ENCODE peak calls at places on chromosomes 7 and 10, in eight cellular contexts. X is GM12865, G is fibroblast of the aortic adventitia, N is astrocyte of the cerebellum, P is tibial artery, L is prostate gland, U is fibroblast of pulmonary artery, T is hepatocyte. D is an unnamed sample.

GRCh38 chr7:23470290-23471089 is at the start of gene IGF2BP3:
- DNase-seq in G (peak), U (peak), T (peak), L (no peak), N (peak), X (peak), P (no peak), D (peak)

GRCh38 chr7:47785923-47786556 is 162.2 kb downstream of the PKD1L1 start:
- DNase-seq in U (no peak), P (no peak), N (no peak), T (no peak), G (no peak), L (no peak), X (no peak), D (no peak)

GRCh38 chr10:91162050-91162494 is 58.4 kb upstream of the PCGF5 start:
- DNase-seq in G (no peak), N (no peak), L (no peak), X (peak), P (no peak), U (peak), T (peak), D (peak)

GRCh38 chr10:116715839-116716377 is 26.5 kb downstream of the HSPA12A start:
- DNase-seq in P (no peak), L (no peak), G (no peak), X (no peak), T (no peak), N (no peak), U (no peak), D (no peak)

GRCh38 chr7:39504963-39505362 is 61.2 kb upstream of the YAE1 start:
- DNase-seq in T (peak), N (no peak), U (peak), L (no peak), X (no peak), G (peak), P (peak), D (peak)

GRCh38 chr7:24755541-24756416 is 1.5 kb downstream of the GSDME start:
- DNase-seq in N (no peak), G (no peak), T (peak), X (peak), P (no peak), U (peak), L (no peak), D (peak)

GRCh38 chr7:120554960-120555571 is 282.1 kb downstream of the KCND2 start:
- DNase-seq in P (no peak), U (peak), X (peak), T (peak), N (peak), L (no peak), G (peak), D (peak)

GRCh38 chr7:18320971-18321567 is 174.5 kb upstream of the HDAC9 start:
- DNase-seq in L (no peak), U (peak), X (peak), P (no peak), G (peak), T (peak), N (peak), D (peak)

GRCh38 chr10:87651801-87652200 is 7.9 kb upstream of the PAPSS2 start:
- DNase-seq in L (no peak), U (no peak), G (no peak), X (no peak), N (no peak), P (no peak), T (no peak), D (no peak)

GRCh38 chr10:110533149-110533548 is 34.3 kb upstream of the SMC3 start:
- DNase-seq in U (peak), X (no peak), N (no peak), L (no peak), T (no peak), P (no peak), G (no peak), D (no peak)

GRCh38 chr10:598415-599170 is 90.9 kb downstream of the DIP2C start:
- DNase-seq in X (no peak), N (peak), T (peak), G (peak), L (no peak), U (peak), P (no peak), D (peak)

GRCh38 chr10:125144693-125145623 is 15.4 kb downstream of the CTBP2 start:
- DNase-seq in U (peak), X (peak), N (no peak), P (no peak), G (peak), L (no peak), T (no peak), D (peak)

GRCh38 chr7:12670071-12670729 is 17.2 kb upstream of the ARL4A start:
- DNase-seq in N (no peak), T (peak), X (no peak), P (no peak), G (peak), L (peak), U (peak), D (peak)

GRCh38 chr10:59708816-59709471 is 706 bp downstream of the SLC16A9 start:
- DNase-seq in X (peak), U (no peak), P (no peak), N (no peak), L (peak), T (peak), G (no peak), D (no peak)

GRCh38 chr7:76259124-76260086 is 43.1 kb upstream of the HSPB1 start:
- DNase-seq in T (no peak), U (no peak), P (no peak), G (no peak), X (no peak), N (no peak), L (no peak), D (no peak)

GRCh38 chr10:114709966-114710365 is 51.9 kb upstream of the ABLIM1 start:
- DNase-seq in P (no peak), L (no peak), X (no peak), G (peak), T (no peak), U (peak), N (no peak), D (peak)

GRCh38 chr10:100106865-100107264 is 25.2 kb upstream of the CPN1 start:
- DNase-seq in T (no peak), G (no peak), P (no peak), X (no peak), U (no peak), N (no peak), L (no peak), D (no peak)

GRCh38 chr7:150852371-150852905 is at the start of gene AOC1:
- DNase-seq in X (no peak), N (no peak), T (peak), U (no peak), G (no peak), P (no peak), L (no peak), D (no peak)

GRCh38 chr10:31133628-31134302 is 102.1 kb upstream of the ZNF438 start:
- DNase-seq in N (no peak), G (peak), P (peak), X (peak), L (peak), T (peak), U (peak), D (peak)

GRCh38 chr7:138665669-138666140 is 35.5 kb downstream of the SVOPL start:
- DNase-seq in L (no peak), X (no peak), P (no peak), T (no peak), G (no peak), U (no peak), N (no peak), D (no peak)

GRCh38 chr10:3422282-3422681 is 249.7 kb upstream of the PITRM1 start:
- DNase-seq in X (no peak), N (no peak), U (no peak), T (no peak), L (no peak), P (no peak), G (no peak), D (no peak)

GRCh38 chr10:59905066-59905734 is 1.2 kb downstream of the CCDC6 start:
- DNase-seq in G (peak), P (peak), T (peak), N (no peak), X (peak), L (peak), U (peak), D (no peak)

GRCh38 chr7:75968561-75969001 is 25.8 kb downstream of the TMEM120A start:
- DNase-seq in N (no peak), T (no peak), P (no peak), G (no peak), U (no peak), L (no peak), X (no peak), D (no peak)

GRCh38 chr7:93938293-93938692 is 16.8 kb downstream of the GNG11 start:
- DNase-seq in T (no peak), G (no peak), U (no peak), P (no peak), L (no peak), N (no peak), X (no peak), D (no peak)

GRCh38 chr10:44166441-44166840 is 218.5 kb downstream of the CXCL12 start:
- DNase-seq in N (no peak), G (no peak), U (no peak), P (no peak), X (no peak), T (no peak), L (no peak), D (no peak)

GRCh38 chr7:157584420-157584819 is 247.6 kb downstream of the DNAJB6 start:
- DNase-seq in U (no peak), X (no peak), G (no peak), T (no peak), N (no peak), P (no peak), L (no peak), D (no peak)

GRCh38 chr10:117477961-117478670 is 64.4 kb upstream of the EMX2 start:
- DNase-seq in U (peak), T (peak), N (peak), P (no peak), G (peak), L (no peak), X (no peak), D (peak)

GRCh38 chr7:105035349-105035748 is 21.3 kb downstream of the KMT2E start:
- DNase-seq in U (no peak), N (no peak), G (no peak), P (no peak), L (no peak), X (no peak), T (no peak), D (no peak)

GRCh38 chr7:70614237-70614984 is 517.5 kb upstream of the GALNT17 start:
- DNase-seq in G (peak), P (peak), X (peak), L (peak), U (peak), T (peak), N (peak), D (peak)

GRCh38 chr10:6778992-6779701 is 199.1 kb upstream of the PRKCQ start:
- DNase-seq in X (no peak), N (peak), G (peak), P (no peak), T (peak), L (peak), U (peak), D (peak)

GRCh38 chr10:123576706-123577105 is 89.4 kb upstream of the GPR26 start:
- DNase-seq in L (no peak), N (no peak), T (no peak), U (no peak), P (no peak), G (no peak), X (no peak), D (no peak)

GRCh38 chr10:102382871-102383270 is 12.6 kb upstream of the NFKB2 start:
- DNase-seq in G (no peak), L (no peak), N (no peak), P (no peak), X (no peak), T (no peak), U (no peak), D (no peak)

GRCh38 chr7:117200786-117201185 is 122.1 kb downstream of the WNT2 start:
- DNase-seq in T (no peak), L (no peak), G (no peak), P (no peak), N (no peak), U (no peak), X (no peak), D (no peak)

GRCh38 chr10:80191589-80192270 is 13.6 kb downstream of the ANXA11 start:
- DNase-seq in G (no peak), T (no peak), L (no peak), U (no peak), P (no peak), N (no peak), X (no peak), D (no peak)

GRCh38 chr7:47552631-47553030 is 29.3 kb downstream of the TNS3 start:
- DNase-seq in N (peak), L (no peak), G (peak), T (no peak), P (no peak), X (peak), U (peak), D (peak)

GRCh38 chr7:157035302-157035701 is 24.8 kb upstream of the MNX1 start:
- DNase-seq in X (no peak), N (no peak), P (no peak), G (no peak), U (no peak), T (no peak), L (no peak), D (no peak)

GRCh38 chr7:92813390-92814024 is 22.9 kb downstream of the CDK6 start:
- DNase-seq in T (no peak), X (peak), N (no peak), P (no peak), U (peak), L (no peak), G (no peak), D (peak)

GRCh38 chr10:55629792-55630490 is 731.1 kb downstream of the ZWINT start:
- DNase-seq in L (no peak), U (peak), G (no peak), T (peak), X (no peak), N (peak), P (no peak), D (peak)
- TF ChIP-seq CTCF in L (peak), U (peak), G (peak), T (peak), X (peak), N (peak), P (no peak), D (peak)

DNA sequence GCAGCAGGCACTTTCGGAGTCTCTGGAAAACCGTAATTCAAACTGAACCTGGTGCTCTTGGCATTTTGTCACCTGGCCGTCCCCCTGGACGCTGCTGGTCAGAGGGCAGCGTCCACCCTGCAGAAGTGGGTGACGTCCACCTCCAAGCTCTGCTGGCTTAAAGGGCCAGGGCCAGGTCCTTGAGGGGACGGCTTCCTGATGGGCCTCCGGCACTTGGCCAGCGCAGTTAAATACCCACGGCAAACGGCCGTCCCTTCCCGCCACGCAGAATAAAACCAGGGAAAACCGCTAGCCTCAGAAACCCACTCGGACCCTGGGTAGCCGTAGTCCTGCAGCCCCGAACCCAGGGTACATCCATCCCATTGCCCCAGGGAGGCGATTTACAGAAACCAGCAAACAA is 81.3 kb upstream of the PDGFA start:
- DNase-seq in T (no peak), L (no peak), U (no peak), G (no peak), X (no peak), N (no peak), P (no peak), D (no peak)
- H3K4me3 ChIP-seq in T (no peak), L (no peak), U (no peak), G (no peak), X (peak), N (no peak), P (peak), D (no peak)

GRCh38 chr10:98664329-98665042 is 217.8 kb upstream of the HPS1 start:
- DNase-seq in T (no peak), G (peak), U (peak), N (peak), P (no peak), X (peak), L (no peak), D (peak)
- TF ChIP-seq CTCF in T (peak), G (peak), U (peak), N (peak), P (peak), X (peak), L (peak), D (peak)

GRCh38 chr10:19817251-19818046 is 1.2 kb downstream of the PLXDC2 start:
- DNase-seq in G (no peak), U (no peak), N (no peak), P (peak), L (peak), T (peak), X (peak), D (no peak)

GRCh38 chr10:19812976-19813375 is 3.3 kb upstream of the PLXDC2 start:
- DNase-seq in T (no peak), N (no peak), P (no peak), L (no peak), G (no peak), U (no peak), X (no peak), D (no peak)

GRCh38 chr10:19815036-19815435 is 1.2 kb upstream of the PLXDC2 start:
- DNase-seq in L (no peak), G (no peak), U (no peak), T (no peak), X (no peak), P (no peak), N (no peak), D (no peak)

GRCh38 chr10:19816420-19817250 is at the start of gene PLXDC2:
- DNase-seq in U (peak), X (peak), N (peak), P (peak), G (peak), L (peak), T (peak), D (peak)

GRCh38 chr10:19815478-19816419 is 483 bp upstream of the PLXDC2 start:
- DNase-seq in U (peak), T (peak), L (peak), P (peak), X (no peak), N (peak), G (no peak), D (no peak)
- H3K4me3 ChIP-seq in U (peak), T (peak), L (peak), P (peak), X (peak), N (peak), G (peak), D (peak)

GRCh38 chr10:16310440-16310839 is 126.4 kb upstream of the PTER start:
- DNase-seq in G (no peak), X (no peak), U (no peak), N (no peak), P (no peak), T (no peak), L (no peak), D (no peak)

GRCh38 chr10:16316733-16317132 is 120.1 kb upstream of the PTER start:
- DNase-seq in T (no peak), X (peak), L (no peak), N (no peak), G (no peak), U (no peak), P (no peak), D (no peak)

GRCh38 chr10:16314259-16314658 is 122.6 kb upstream of the PTER start:
- DNase-seq in N (no peak), L (no peak), G (no peak), X (peak), P (no peak), T (peak), U (no peak), D (no peak)
- TF ChIP-seq CTCF in N (no peak), L (no peak), G (no peak), X (peak), P (no peak), T (peak), U (no peak), D (no peak)

DNA sequence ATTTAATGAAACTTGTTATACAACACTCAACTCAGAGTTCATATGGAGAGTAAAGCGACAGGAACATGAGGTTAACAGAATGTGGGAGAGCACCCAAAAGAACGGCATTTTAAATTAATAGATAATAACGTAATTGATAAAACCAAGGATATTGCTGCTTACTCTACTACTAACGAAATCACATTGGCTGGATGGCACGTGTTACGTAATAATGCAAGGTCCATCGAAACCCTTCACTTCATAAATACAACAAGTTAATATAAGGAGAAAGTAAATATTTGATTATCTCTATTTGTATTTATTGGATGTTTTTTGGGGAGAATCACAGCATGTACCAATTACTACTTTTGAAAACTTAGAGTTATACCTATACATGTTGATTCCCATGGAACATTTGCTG is 1.5 kb downstream of the PRKG1 start:
- DNase-seq in U (no peak), T (no peak), X (no peak), G (no peak), L (no peak), N (no peak), P (no peak), D (no peak)
- H3K4me3 ChIP-seq in U (no peak), T (no peak), X (no peak), G (peak), L (no peak), N (peak), P (peak), D (peak)

GRCh38 chr10:33290286-33291052 is 44.0 kb downstream of the NRP1 start:
- DNase-seq in L (no peak), P (no peak), G (no peak), U (no peak), T (no peak), X (no peak), N (no peak), D (no peak)
- TF ChIP-seq CTCF in L (no peak), P (no peak), G (peak), U (peak), T (peak), X (no peak), N (peak), D (peak)